ENCODE peak calls at places on chromosomes 12 and 14, in ten cellular contexts. A, O, Z, B, N, H, D, S, R and W are unnamed samples.

GRCh38 chr12:130832561-130833209 is 6.4 kb downstream of the STX2 start:
- DNase-seq in A (peak), O (no peak), Z (no peak), B (peak), N (peak), H (peak), D (peak), S (no peak), R (no peak), W (peak)

GRCh38 chr14:105999361-106000028 is 473.1 kb downstream of the TMEM121 start:
- DNase-seq in A (peak), O (peak), Z (no peak), B (peak), N (peak), H (no peak), D (no peak), S (no peak), R (peak), W (no peak)

GRCh38 chr12:116880817-116881324 is 370 bp downstream of the HRK start:
- DNase-seq in A (peak), O (peak), Z (no peak), B (no peak), N (peak), H (peak), D (peak), S (no peak), R (peak), W (no peak)

GRCh38 chr14:99729991-99730875 is 46.1 kb downstream of the CYP46A1 start:
- DNase-seq in A (peak), O (peak), Z (no peak), B (peak), N (peak), H (peak), D (peak), S (no peak), R (peak), W (no peak)

GRCh38 chr14:34252227-34252626 is 209.8 kb downstream of the SPTSSA start:
- DNase-seq in A (no peak), O (no peak), Z (no peak), B (no peak), N (no peak), H (no peak), D (no peak), S (no peak), R (no peak), W (peak)

GRCh38 chr14:85572845-85573244 is 42.9 kb downstream of the FLRT2 start:
- DNase-seq in A (no peak), O (no peak), Z (peak), B (no peak), N (no peak), H (no peak), D (peak), S (peak), R (no peak), W (no peak)

GRCh38 chr14:94278732-94279131 is 14.3 kb downstream of the SERPINA10 start:
- DNase-seq in A (no peak), O (no peak), Z (no peak), B (no peak), N (no peak), H (no peak), D (no peak), S (no peak), R (no peak), W (no peak)

GRCh38 chr12:113040722-113041168 is 15.8 kb upstream of the DTX1 start:
- DNase-seq in A (no peak), O (peak), Z (peak), B (peak), N (peak), H (no peak), D (peak), S (peak), R (no peak), W (peak)

GRCh38 chr14:102095871-102096568 is 9.2 kb upstream of the HSP90AA1 start:
- DNase-seq in A (peak), O (peak), Z (no peak), B (no peak), N (no peak), H (no peak), D (no peak), S (no peak), R (no peak), W (no peak)

GRCh38 chr14:51860836-51861583 is 598 bp downstream of the GNG2 start:
- DNase-seq in A (no peak), O (no peak), Z (no peak), B (no peak), N (no peak), H (no peak), D (peak), S (no peak), R (no peak), W (no peak)

GRCh38 chr12:118135788-118136558 is at the start of gene PEBP1:
- DNase-seq in A (peak), O (peak), Z (peak), B (peak), N (peak), H (peak), D (peak), S (peak), R (peak), W (peak)

GRCh38 chr12:117660896-117661295 is 299.5 kb upstream of the NOS1 start:
- DNase-seq in A (no peak), O (no peak), Z (no peak), B (no peak), N (no peak), H (no peak), D (no peak), S (no peak), R (no peak), W (no peak)

GRCh38 chr12:107731376-107731775 is 29.6 kb downstream of the PRDM4 start:
- DNase-seq in A (no peak), O (no peak), Z (peak), B (no peak), N (no peak), H (no peak), D (no peak), S (no peak), R (peak), W (no peak)

GRCh38 chr14:66965831-66966230 is 223.4 kb upstream of the GARIN2 start:
- DNase-seq in A (no peak), O (no peak), Z (no peak), B (no peak), N (no peak), H (no peak), D (peak), S (no peak), R (no peak), W (no peak)

GRCh38 chr12:52248541-52249035 is 15.5 kb downstream of the KRT7 start:
- DNase-seq in A (peak), O (no peak), Z (no peak), B (no peak), N (no peak), H (no peak), D (no peak), S (no peak), R (no peak), W (no peak)

GRCh38 chr14:70188608-70189540 is at the start of gene SLC8A3:
- DNase-seq in A (peak), O (peak), Z (peak), B (no peak), N (no peak), H (no peak), D (peak), S (no peak), R (peak), W (peak)

GRCh38 chr12:119447618-119448017 is 113.1 kb downstream of the CCDC60 start:
- DNase-seq in A (no peak), O (no peak), Z (no peak), B (no peak), N (no peak), H (no peak), D (no peak), S (no peak), R (peak), W (no peak)

GRCh38 chr12:126636798-126637197 is 1571.6 kb downstream of the AACS start:
- DNase-seq in A (no peak), O (no peak), Z (no peak), B (no peak), N (no peak), H (no peak), D (no peak), S (no peak), R (no peak), W (no peak)

GRCh38 chr14:105059035-105059916 is 6.0 kb downstream of the GPR132 start:
- DNase-seq in A (peak), O (peak), Z (no peak), B (no peak), N (peak), H (no peak), D (peak), S (no peak), R (no peak), W (no peak)

GRCh38 chr14:58638231-58639205 is 756 bp downstream of the DACT1 start:
- DNase-seq in A (peak), O (peak), Z (no peak), B (peak), N (peak), H (peak), D (peak), S (no peak), R (peak), W (no peak)

GRCh38 chr12:108597559-108598471 is at the start of gene TMEM119:
- DNase-seq in A (no peak), O (no peak), Z (no peak), B (no peak), N (peak), H (no peak), D (peak), S (peak), R (no peak), W (no peak)

GRCh38 chr12:89999699-90000505 is 291.3 kb upstream of the ATP2B1 start:
- DNase-seq in A (no peak), O (no peak), Z (no peak), B (no peak), N (no peak), H (no peak), D (peak), S (peak), R (no peak), W (no peak)

GRCh38 chr12:52380271-52380694 is 5.2 kb downstream of the KRT84 start:
- DNase-seq in A (peak), O (peak), Z (no peak), B (peak), N (no peak), H (no peak), D (peak), S (no peak), R (no peak), W (no peak)

GRCh38 chr14:103536693-103537092 is 7.7 kb downstream of the TRMT61A start:
- DNase-seq in A (no peak), O (no peak), Z (no peak), B (no peak), N (no peak), H (no peak), D (no peak), S (no peak), R (no peak), W (no peak)

GRCh38 chr14:89424241-89424640 is 7.2 kb upstream of the FOXN3 start:
- DNase-seq in A (no peak), O (no peak), Z (no peak), B (no peak), N (no peak), H (no peak), D (no peak), S (no peak), R (no peak), W (no peak)

GRCh38 chr12:119047641-119048040 is 66.3 kb downstream of the SRRM4 start:
- DNase-seq in A (no peak), O (no peak), Z (no peak), B (no peak), N (no peak), H (no peak), D (no peak), S (no peak), R (no peak), W (no peak)

GRCh38 chr12:113582521-113583218 is 111.0 kb upstream of the LHX5 start:
- DNase-seq in A (peak), O (no peak), Z (no peak), B (peak), N (no peak), H (no peak), D (no peak), S (no peak), R (no peak), W (no peak)

GRCh38 chr14:52131640-52132320 is 62.9 kb upstream of the NID2 start:
- DNase-seq in A (peak), O (no peak), Z (peak), B (peak), N (peak), H (peak), D (peak), S (peak), R (peak), W (peak)

GRCh38 chr14:104977681-104978647 is at the start of gene AHNAK2:
- DNase-seq in A (peak), O (peak), Z (no peak), B (peak), N (peak), H (peak), D (peak), S (no peak), R (no peak), W (peak)

GRCh38 chr12:128823216-128823915 is 392 bp downstream of the SLC15A4 start:
- DNase-seq in A (peak), O (peak), Z (no peak), B (no peak), N (peak), H (peak), D (no peak), S (no peak), R (peak), W (no peak)

GRCh38 chr12:122852336-122853275 is 17.3 kb downstream of the HIP1R start:
- DNase-seq in A (peak), O (no peak), Z (no peak), B (no peak), N (no peak), H (no peak), D (peak), S (no peak), R (no peak), W (no peak)

GRCh38 chr12:414841-415240 is 13.4 kb downstream of the CCDC77 start:
- DNase-seq in A (no peak), O (no peak), Z (no peak), B (no peak), N (no peak), H (no peak), D (no peak), S (no peak), R (no peak), W (no peak)

GRCh38 chr12:121190523-121191031 is 19.4 kb upstream of the P2RX4 start:
- DNase-seq in A (peak), O (no peak), Z (peak), B (no peak), N (no peak), H (no peak), D (peak), S (peak), R (peak), W (peak)

GRCh38 chr14:100298551-100299237 is 7.5 kb downstream of the SLC25A29 start:
- DNase-seq in A (no peak), O (no peak), Z (no peak), B (no peak), N (peak), H (peak), D (no peak), S (no peak), R (no peak), W (no peak)

GRCh38 chr12:77606348-77606747 is 224.3 kb upstream of the NAV3 start:
- DNase-seq in A (no peak), O (no peak), Z (no peak), B (no peak), N (no peak), H (no peak), D (no peak), S (no peak), R (no peak), W (no peak)

GRCh38 chr14:96139879-96140278 is 64.8 kb upstream of the BDKRB2 start:
- DNase-seq in A (no peak), O (no peak), Z (no peak), B (no peak), N (no peak), H (no peak), D (no peak), S (no peak), R (no peak), W (no peak)

GRCh38 chr14:21258889-21259787 is 10.1 kb downstream of the HNRNPC start:
- DNase-seq in A (no peak), O (no peak), Z (no peak), B (no peak), N (no peak), H (no peak), D (no peak), S (no peak), R (no peak), W (no peak)
- H3K4me3 ChIP-seq in A (peak), O (no peak), Z (no peak), B (no peak), N (no peak), H (no peak), D (no peak), S (no peak), R (no peak), W (no peak)

GRCh38 chr14:75452324-75452723 is 24.5 kb downstream of the JDP2 start:
- DNase-seq in A (peak), O (no peak), Z (no peak), B (peak), N (peak), H (no peak), D (no peak), S (no peak), R (no peak), W (no peak)

GRCh38 chr14:75456069-75457023 is 28.5 kb downstream of the JDP2 start:
- DNase-seq in A (peak), O (no peak), Z (no peak), B (no peak), N (no peak), H (no peak), D (no peak), S (no peak), R (no peak), W (no peak)

GRCh38 chr14:75454963-75455546 is 27.2 kb downstream of the JDP2 start:
- DNase-seq in A (peak), O (peak), Z (peak), B (peak), N (peak), H (peak), D (peak), S (peak), R (peak), W (peak)

GRCh38 chr14:75452900-75453816 is 25.3 kb downstream of the JDP2 start:
- DNase-seq in A (peak), O (peak), Z (peak), B (peak), N (peak), H (peak), D (peak), S (peak), R (no peak), W (peak)

DNA sequence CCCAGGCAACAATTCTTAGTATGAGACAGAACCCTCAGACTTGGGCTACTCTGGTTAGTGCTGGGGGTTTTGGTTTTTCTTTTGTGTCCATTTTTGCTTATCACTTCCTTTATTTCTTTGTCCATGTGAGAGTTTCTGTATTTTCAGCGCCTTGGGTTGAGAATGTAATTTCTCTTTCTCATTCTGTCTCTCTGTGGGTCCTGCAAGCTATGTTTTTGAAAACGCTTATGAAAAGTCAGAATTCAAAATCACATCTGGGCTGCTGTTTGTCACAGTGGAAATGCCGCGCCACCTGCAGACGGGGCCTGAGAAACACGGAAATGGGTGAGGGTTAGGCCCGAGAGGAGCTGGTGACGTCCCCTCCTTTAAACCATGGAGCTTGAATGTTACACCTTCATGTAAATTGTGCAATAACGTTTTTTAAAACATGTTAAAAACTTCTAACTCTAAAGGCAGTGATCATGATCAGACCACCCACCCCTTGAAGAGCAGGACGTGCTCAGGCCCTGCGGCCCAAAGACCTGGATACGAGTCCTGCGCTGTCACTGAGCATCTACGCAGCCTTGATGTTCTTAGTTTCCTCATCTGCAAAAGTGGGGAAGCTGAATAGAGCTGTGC is 26.1 kb downstream of the JDP2 start:
- DNase-seq in A (peak), O (no peak), Z (no peak), B (no peak), N (no peak), H (no peak), D (no peak), S (no peak), R (peak), W (no peak)
- TF ChIP-seq CTCF in A (peak), O (no peak), Z (no peak), B (no peak), N (no peak), H (no peak), D (peak), S (no peak), R (peak), W (no peak)

DNA sequence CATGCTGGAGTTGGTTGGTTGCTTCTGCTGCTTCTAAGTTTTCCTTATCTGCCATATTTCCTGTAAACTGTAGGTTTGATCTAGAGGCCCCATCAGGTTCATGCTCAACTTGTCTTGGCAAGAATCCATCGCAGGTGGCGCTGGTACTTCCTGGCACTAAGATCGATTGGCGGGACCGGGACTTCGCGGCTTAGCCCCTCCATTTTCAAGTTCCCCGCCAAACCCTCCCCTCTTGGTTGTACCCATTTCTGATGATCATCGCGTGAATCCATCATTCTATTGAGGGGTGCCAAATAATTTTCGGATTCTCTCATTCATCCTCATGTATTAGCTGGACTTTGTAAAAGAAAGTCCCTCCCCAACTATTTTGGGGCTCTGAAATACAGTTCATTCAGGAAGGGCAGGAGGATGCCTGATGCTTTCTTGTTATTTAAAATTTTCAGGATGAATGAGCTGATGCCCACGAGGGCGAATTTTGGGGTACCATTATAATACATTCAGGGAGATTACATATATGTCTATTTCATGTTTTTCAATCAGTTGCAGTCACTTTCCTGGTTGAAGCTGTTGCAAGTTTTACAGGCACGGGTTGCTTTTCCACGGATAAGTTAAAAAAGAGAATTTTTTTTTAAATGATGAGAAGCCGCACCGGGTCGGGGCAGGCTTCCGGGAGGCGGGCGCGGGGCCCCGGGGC is 424 bp upstream of the BRI3BP start:
- DNase-seq in A (peak), O (no peak), Z (peak), B (peak), N (no peak), H (no peak), D (peak), S (no peak), R (peak), W (no peak)
- H3K4me3 ChIP-seq in A (peak), O (peak), Z (peak), B (no peak), N (peak), H (peak), D (peak), S (peak), R (peak), W (peak)

DNA sequence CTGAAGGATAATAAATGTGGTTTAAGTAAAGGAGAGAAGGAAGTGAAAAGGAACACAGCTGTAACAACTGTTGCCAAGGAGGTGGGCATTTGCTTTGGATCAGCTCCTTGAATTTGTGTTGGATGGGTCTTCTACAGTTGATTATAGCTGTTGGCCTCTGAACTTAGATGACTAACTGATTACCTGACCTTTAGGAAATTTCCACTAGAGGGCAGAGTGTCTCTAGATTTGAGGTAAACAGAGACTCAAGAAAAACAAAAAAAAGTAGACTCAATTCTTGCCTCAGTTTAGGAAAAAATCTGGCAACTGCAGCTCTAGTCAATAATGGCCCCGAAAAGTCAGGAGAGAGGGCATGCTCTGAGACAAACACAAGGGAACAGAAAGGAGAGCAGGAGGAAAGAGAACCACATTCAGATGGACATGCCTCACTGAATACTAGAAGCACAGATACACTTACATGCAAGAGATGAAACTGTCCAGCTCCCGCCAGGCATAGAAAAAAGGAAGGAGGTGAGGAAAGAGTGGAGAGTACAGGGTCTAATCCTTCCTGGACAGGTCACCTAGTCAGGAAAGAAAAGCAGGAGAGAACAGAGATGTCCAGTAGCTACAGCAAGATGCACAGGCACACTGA is 20.6 kb downstream of the COX14 start:
- DNase-seq in A (no peak), O (no peak), Z (no peak), B (no peak), N (no peak), H (no peak), D (peak), S (no peak), R (peak), W (no peak)
- TF ChIP-seq CTCF in A (peak), O (peak), Z (no peak), B (peak), N (peak), H (peak), D (peak), S (peak), R (peak), W (peak)